ENCODE peak calls at places on chromosomes 6 and 20, in nine cellular contexts. R is Panc1, C is choroid plexus epithelial cell, O is tibial nerve, J is IMR-90, P is neural crest cell, X is heart right ventricle, N is cardiac fibroblast, E is hepatocyte. V is an unnamed sample.

GRCh38 chr6:36976931-36977330 is 9.1 kb downstream of the MTCH1 start:
- DNase-seq in R (no peak), C (no peak), O (no peak), J (no peak), P (no peak), X (no peak), N (no peak), E (no peak), V (no peak)

GRCh38 chr20:63657260-63657936 is 714 bp upstream of the RTEL1 start:
- DNase-seq in R (no peak), C (no peak), O (no peak), J (no peak), P (no peak), X (no peak), N (peak), E (no peak), V (no peak)

GRCh38 chr6:7243188-7243942 is 69.6 kb downstream of the SSR1 start:
- DNase-seq in R (peak), C (peak), O (peak), J (peak), P (peak), X (peak), N (peak), E (peak), V (peak)

GRCh38 chr6:53189554-53189953 is 40.9 kb upstream of the GCM1 start:
- DNase-seq in R (no peak), C (peak), O (no peak), J (peak), P (no peak), X (no peak), N (peak), E (no peak), V (no peak)

GRCh38 chr6:4103929-4104328 is 25.0 kb upstream of the FAM217A start:
- DNase-seq in R (no peak), C (no peak), O (no peak), J (no peak), P (no peak), X (no peak), N (no peak), E (no peak), V (no peak)

GRCh38 chr6:110514818-110515217 is 38.4 kb upstream of the SLC22A16 start:
- DNase-seq in R (no peak), C (no peak), O (no peak), J (no peak), P (no peak), X (no peak), N (no peak), E (no peak), V (no peak)

GRCh38 chr6:22925304-22925835 is 356.0 kb downstream of the HDGFL1 start:
- DNase-seq in R (no peak), C (no peak), O (no peak), J (no peak), P (no peak), X (no peak), N (no peak), E (no peak), V (no peak)

GRCh38 chr6:54493138-54493537 is 184.9 kb downstream of the TINAG start:
- DNase-seq in R (no peak), C (peak), O (no peak), J (peak), P (no peak), X (no peak), N (peak), E (no peak), V (no peak)

GRCh38 chr6:158694913-158695312 is 45.1 kb downstream of the SYTL3 start:
- DNase-seq in R (no peak), C (no peak), O (no peak), J (no peak), P (no peak), X (no peak), N (no peak), E (no peak), V (no peak)

GRCh38 chr6:132207991-132208390 is 193.3 kb downstream of the MOXD1 start:
- DNase-seq in R (no peak), C (no peak), O (no peak), J (no peak), P (no peak), X (no peak), N (no peak), E (no peak), V (no peak)

GRCh38 chr6:35497571-35498406 is 910 bp upstream of the TEAD3 start:
- DNase-seq in R (no peak), C (peak), O (peak), J (peak), P (peak), X (peak), N (peak), E (peak), V (peak)

GRCh38 chr6:119215885-119216590 is 133.5 kb downstream of the MAN1A1 start:
- DNase-seq in R (no peak), C (no peak), O (no peak), J (no peak), P (no peak), X (no peak), N (no peak), E (no peak), V (no peak)

GRCh38 chr20:46828471-46828870 is 66.2 kb upstream of the EYA2 start:
- DNase-seq in R (no peak), C (peak), O (no peak), J (peak), P (no peak), X (no peak), N (peak), E (no peak), V (no peak)

GRCh38 chr6:692858-693736 is at the start of gene EXOC2:
- DNase-seq in R (no peak), C (peak), O (peak), J (peak), P (peak), X (peak), N (peak), E (peak), V (peak)
- TF ChIP-seq CTCF in R (no peak), C (no peak), O (no peak), J (no peak), P (no peak), X (no peak), N (no peak), E (no peak), V (no peak)

DNA sequence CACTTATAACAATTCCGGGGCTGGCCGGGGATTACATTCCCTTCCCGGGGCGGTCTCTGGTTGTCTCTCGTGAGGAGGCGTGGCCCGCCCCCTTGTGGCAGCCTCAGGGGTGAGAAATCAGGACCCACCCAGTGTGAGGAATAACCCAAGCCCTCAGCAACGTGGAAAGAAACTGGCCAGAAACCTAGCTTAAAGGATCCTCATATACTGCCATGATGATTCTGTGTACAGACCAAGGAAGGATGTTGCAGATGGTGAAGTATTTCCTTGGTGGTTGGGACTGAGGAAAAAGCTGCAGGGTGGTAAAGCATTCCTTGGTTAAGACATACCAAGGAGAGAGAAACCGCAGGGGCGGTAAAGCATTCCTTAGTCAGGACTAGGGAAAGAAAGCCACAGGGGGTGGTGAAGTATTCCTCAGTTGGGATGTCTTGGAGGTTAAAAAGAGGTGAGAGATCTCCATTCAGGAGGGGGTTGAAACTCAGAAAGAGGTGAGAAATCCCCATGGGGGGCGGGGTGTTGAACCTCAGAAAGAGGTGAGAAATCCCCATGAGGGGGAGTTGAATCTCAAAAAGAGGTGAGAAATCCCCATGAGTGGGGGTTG is 238.2 kb downstream of the RNGTT start:
- DNase-seq in R (no peak), C (peak), O (no peak), J (peak), P (peak), X (peak), N (peak), E (peak), V (peak)
- TF ChIP-seq CTCF in R (peak), C (peak), O (no peak), J (peak), P (peak), X (peak), N (peak), E (peak), V (peak)

GRCh38 chr6:89941847-89942497 is 47.7 kb downstream of the GJA10 start:
- DNase-seq in R (no peak), C (no peak), O (no peak), J (no peak), P (no peak), X (no peak), N (no peak), E (no peak), V (no peak)

GRCh38 chr6:89942601-89943000 is 48.3 kb downstream of the GJA10 start:
- DNase-seq in R (no peak), C (no peak), O (no peak), J (no peak), P (no peak), X (no peak), N (no peak), E (no peak), V (no peak)

GRCh38 chr6:89941031-89941775 is 46.9 kb downstream of the GJA10 start:
- DNase-seq in R (no peak), C (peak), O (peak), J (no peak), P (peak), X (no peak), N (no peak), E (peak), V (no peak)

GRCh38 chr6:89944181-89944755 is 50.0 kb downstream of the GJA10 start:
- DNase-seq in R (no peak), C (no peak), O (no peak), J (peak), P (no peak), X (no peak), N (no peak), E (no peak), V (no peak)

GRCh38 chr6:89944826-89945407 is 50.6 kb downstream of the GJA10 start:
- DNase-seq in R (no peak), C (peak), O (no peak), J (peak), P (no peak), X (no peak), N (peak), E (no peak), V (no peak)
- TF ChIP-seq CTCF in R (peak), C (peak), O (no peak), J (peak), P (peak), X (peak), N (peak), E (peak), V (no peak)

GRCh38 chr6:160995271-160995670 is 3.7 kb downstream of the MAP3K4 start:
- DNase-seq in R (no peak), C (no peak), O (no peak), J (no peak), P (no peak), X (no peak), N (no peak), E (no peak), V (no peak)

GRCh38 chr6:160990847-160991410 is 640 bp upstream of the MAP3K4 start:
- DNase-seq in R (no peak), C (peak), O (no peak), J (peak), P (no peak), X (no peak), N (no peak), E (no peak), V (no peak)

GRCh38 chr6:160987265-160987664 is 4.3 kb upstream of the MAP3K4 start:
- DNase-seq in R (no peak), C (no peak), O (no peak), J (no peak), P (no peak), X (no peak), N (no peak), E (no peak), V (no peak)

GRCh38 chr6:160992323-160993314 is 1.1 kb downstream of the MAP3K4 start:
- DNase-seq in R (peak), C (peak), O (peak), J (peak), P (peak), X (peak), N (peak), E (peak), V (peak)

DNA sequence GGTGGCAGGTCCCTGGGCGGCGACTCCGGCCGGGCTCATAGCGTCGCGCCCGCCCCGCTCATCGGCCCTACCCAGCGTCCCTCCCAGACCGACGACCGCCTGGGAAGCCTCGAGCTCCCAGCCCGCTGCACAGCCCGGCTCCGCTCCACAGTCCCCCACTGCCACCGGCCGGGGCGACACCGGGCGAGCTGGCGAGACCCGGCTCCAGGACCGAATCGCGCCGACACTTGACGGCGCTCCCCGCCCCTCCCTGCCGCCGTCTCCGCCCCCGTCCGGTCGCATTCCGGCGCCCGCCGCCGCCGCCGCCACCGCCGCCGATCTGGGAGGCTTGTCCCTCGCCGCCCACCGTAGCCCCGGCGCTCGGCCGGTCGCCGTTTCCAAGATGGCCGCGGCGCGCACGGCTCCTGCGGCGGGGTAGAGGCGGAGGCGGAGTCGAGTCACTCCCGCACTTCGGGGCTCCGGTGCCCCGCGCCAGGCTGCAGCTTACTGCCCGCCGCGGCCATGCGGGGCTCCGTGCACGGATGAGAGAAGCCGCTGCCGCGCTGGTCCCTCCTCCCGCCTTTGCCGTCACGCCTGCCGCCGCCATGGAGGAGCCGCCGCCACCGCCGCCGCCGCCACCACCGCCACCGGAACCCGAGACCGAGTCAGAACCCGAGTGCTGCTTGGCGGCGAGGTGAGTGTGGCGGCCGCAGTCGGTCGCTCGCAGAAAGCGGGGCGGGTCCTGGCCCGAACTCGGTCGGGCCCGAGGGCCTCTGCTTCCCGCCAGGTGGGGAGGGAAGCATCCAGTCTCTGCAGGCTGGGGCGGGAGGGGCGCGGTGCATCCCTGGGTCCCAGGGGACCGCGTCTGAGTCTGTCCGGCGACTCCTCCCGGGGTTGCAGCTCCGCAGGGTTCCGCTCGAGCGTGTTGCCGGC is at the start of gene MAP3K4:
- DNase-seq in R (no peak), C (peak), O (peak), J (peak), P (peak), X (peak), N (peak), E (peak), V (peak)
- TF ChIP-seq CTCF in R (no peak), C (no peak), O (no peak), J (no peak), P (peak), X (no peak), N (no peak), E (no peak), V (no peak)

DNA sequence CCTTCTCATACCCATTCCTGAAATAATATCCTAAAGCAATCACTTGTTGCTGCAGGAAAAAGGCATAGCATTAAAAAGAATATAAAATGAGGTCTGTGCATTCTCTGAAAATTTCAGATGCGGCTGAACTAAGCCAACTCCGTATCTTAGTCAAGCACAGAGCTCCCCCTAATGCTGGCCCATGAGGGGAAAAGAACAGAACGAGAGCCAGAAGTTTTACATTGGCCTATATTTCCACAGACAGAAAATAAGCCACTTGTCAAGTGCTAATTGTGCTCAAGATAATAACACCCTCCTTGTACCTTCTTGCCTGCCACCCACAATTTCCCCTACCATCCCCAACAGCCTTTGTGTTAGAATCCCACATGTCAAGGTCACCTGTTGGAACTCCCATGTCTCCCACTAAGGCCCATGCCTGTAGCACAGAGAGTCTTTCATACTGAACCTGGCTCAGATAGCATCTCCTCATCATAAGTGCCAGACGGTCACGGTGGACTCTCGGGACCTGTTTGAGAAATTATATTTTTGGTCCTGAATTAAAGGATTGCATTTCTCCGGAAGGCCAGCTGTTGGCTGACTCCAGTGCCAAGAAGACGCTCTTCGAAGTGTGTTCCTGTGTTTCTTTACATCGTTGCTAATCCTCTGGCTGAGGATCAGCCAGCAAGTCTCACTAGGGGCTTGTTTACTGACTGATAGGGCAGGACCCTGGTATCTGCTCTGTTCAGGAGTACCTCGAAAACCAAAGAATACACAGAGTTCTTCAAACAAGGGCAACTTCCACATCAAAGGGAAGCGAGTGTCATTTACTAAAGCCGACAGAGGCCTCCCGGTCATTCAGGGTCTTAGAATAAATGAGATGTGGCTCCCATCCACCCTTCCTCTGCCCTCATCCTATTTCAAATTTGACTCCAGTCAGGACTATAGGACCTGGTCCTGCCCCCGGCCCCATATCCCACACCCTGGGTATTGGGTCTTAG is 183.4 kb upstream of the FBXL4 start:
- DNase-seq in R (no peak), C (peak), O (no peak), J (no peak), P (no peak), X (no peak), N (no peak), E (no peak), V (no peak)
- TF ChIP-seq CTCF in R (peak), C (peak), O (no peak), J (no peak), P (no peak), X (no peak), N (no peak), E (peak), V (no peak)

DNA sequence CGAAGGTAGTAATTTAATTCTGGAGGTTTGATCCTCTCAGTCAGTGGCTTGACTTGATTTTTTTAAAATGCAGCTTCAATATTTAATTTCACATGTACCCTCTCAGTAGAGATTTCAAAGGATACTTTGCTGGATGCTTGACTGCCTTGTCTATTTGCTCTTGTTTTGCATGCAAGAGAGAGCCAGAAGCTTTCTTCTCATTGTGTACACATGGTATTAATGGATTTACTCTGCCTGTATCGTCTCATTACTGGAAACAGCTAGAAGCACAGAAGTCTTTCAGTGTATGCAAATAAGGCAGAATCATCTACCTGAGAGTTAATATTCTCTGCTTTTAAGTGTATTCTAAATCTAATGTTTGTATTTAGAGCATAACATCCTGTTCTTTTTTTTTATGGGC is 84.3 kb upstream of the FOXO3 start:
- DNase-seq in R (no peak), C (no peak), O (no peak), J (no peak), P (no peak), X (no peak), N (no peak), E (no peak), V (no peak)
- TF ChIP-seq CTCF in R (no peak), C (no peak), O (no peak), J (no peak), P (no peak), X (no peak), N (no peak), E (no peak), V (no peak)

V was measured in nephron progenitor cell.